ENCODE peak calls at places on chromosomes 3 and 15, in four cellular contexts. H is neural crest cell, L is HL-60, Z is fibroblast of pulmonary artery. T is an unnamed sample.

GRCh38 chr3:178350763-178351162 is 185.5 kb upstream of the KCNMB2 start:
- DNase-seq in H (no peak), L (no peak), Z (peak; percentile 52), T (no peak)

GRCh38 chr3:59189561-59190338 is 139.9 kb upstream of the CFAP20DC start:
- DNase-seq in H (no peak), L (no peak), Z (no peak), T (no peak)

GRCh38 chr3:158095302-158095997 is 10.8 kb downstream of the SHOX2 start:
- DNase-seq in H (no peak), L (no peak), Z (no peak), T (no peak)

GRCh38 chr3:128349963-128350599 is 116.6 kb downstream of the DNAJB8 start:
- DNase-seq in H (no peak), L (no peak), Z (no peak), T (no peak)

GRCh38 chr15:56672721-56673120 is 60.6 kb downstream of the ZNF280D start:
- DNase-seq in H (no peak), L (no peak), Z (peak; percentile 40), T (no peak)

GRCh38 chr15:25172691-25173090 is 217.9 kb downstream of the SNRPN start:
- DNase-seq in H (no peak), L (no peak), Z (no peak), T (no peak)

GRCh38 chr3:87900061-87900460 is 158.7 kb downstream of the CGGBP1 start:
- DNase-seq in H (no peak), L (no peak), Z (no peak), T (no peak)

GRCh38 chr3:51221959-51222358 is 163.1 kb upstream of the MANF start:
- DNase-seq in H (no peak), L (no peak), Z (no peak), T (no peak)

GRCh38 chr15:52445954-52446353 is 82.7 kb downstream of the MYO5A start:
- DNase-seq in H (no peak), L (no peak), Z (no peak), T (no peak)

GRCh38 chr15:62807539-62808130 is 234.9 kb upstream of the TPM1 start:
- DNase-seq in H (no peak), L (no peak), Z (no peak), T (no peak)

GRCh38 chr15:47887181-47887580 is 169.9 kb downstream of the SEMA6D start:
- DNase-seq in H (no peak), L (no peak), Z (no peak), T (no peak)

GRCh38 chr3:61530355-61530754 is 31.0 kb upstream of the PTPRG start:
- DNase-seq in H (no peak), L (peak; percentile 7), Z (peak; percentile 64), T (no peak)
- TF ChIP-seq CTCF in H (peak; percentile 64), L (peak; percentile 20), Z (peak; percentile 62), T (peak; percentile 67)

GRCh38 chr3:46663611-46664135 is 29.8 kb downstream of the ALS2CL start:
- DNase-seq in H (no peak), L (no peak), Z (peak; percentile 5), T (no peak)
- TF ChIP-seq CTCF in H (no peak), L (no peak), Z (peak; percentile 8), T (peak; percentile 5)

GRCh38 chr15:31393441-31394091 is 66.9 kb downstream of the KLF13 start:
- DNase-seq in H (no peak), L (peak; percentile 73), Z (no peak), T (no peak)

GRCh38 chr15:31391687-31392671 is 65.3 kb downstream of the KLF13 start:
- DNase-seq in H (peak; percentile 63), L (peak; percentile 43), Z (peak; percentile 89), T (no peak)

GRCh38 chr15:31390777-31391486 is 64.3 kb downstream of the KLF13 start:
- DNase-seq in H (no peak), L (no peak), Z (no peak), T (no peak)

GRCh38 chr15:31390029-31390428 is 63.4 kb downstream of the KLF13 start:
- DNase-seq in H (no peak), L (no peak), Z (no peak), T (no peak)

DNA sequence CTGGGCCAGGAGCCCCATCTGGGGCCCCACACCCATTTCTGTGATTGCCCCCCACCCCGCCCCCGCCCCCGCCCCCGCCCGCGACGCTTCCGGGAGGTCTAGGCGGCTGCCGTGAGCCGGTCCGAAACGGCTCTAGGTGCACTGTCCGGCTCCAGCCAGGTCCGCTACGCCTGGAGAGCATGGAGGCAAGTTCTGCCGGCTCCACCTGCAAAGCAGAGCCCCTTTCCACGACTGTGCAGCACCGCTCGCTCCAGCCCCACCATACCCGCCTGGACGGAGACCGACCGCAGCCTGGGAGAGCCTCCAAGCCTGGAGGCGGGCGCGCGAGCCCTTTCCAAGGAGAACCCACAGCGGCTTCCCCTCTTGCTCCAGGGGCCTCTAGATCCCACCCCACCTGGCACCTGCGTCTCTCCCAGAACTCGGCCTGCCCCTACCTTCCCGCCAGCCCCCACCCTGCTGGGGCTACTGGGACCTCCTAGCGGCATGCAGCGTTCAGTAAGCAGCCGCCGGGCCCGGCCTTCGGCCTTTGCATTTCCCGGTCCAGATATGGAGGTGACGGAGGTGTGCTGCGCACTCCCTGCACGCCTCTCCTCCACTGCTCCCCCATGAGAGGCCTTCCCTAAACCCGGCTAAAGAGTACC is 66.2 kb downstream of the KLF13 start:
- DNase-seq in H (peak; percentile 25), L (no peak), Z (no peak), T (no peak)
- TF ChIP-seq CTCF in H (no peak), L (no peak), Z (no peak), T (no peak)

DNA sequence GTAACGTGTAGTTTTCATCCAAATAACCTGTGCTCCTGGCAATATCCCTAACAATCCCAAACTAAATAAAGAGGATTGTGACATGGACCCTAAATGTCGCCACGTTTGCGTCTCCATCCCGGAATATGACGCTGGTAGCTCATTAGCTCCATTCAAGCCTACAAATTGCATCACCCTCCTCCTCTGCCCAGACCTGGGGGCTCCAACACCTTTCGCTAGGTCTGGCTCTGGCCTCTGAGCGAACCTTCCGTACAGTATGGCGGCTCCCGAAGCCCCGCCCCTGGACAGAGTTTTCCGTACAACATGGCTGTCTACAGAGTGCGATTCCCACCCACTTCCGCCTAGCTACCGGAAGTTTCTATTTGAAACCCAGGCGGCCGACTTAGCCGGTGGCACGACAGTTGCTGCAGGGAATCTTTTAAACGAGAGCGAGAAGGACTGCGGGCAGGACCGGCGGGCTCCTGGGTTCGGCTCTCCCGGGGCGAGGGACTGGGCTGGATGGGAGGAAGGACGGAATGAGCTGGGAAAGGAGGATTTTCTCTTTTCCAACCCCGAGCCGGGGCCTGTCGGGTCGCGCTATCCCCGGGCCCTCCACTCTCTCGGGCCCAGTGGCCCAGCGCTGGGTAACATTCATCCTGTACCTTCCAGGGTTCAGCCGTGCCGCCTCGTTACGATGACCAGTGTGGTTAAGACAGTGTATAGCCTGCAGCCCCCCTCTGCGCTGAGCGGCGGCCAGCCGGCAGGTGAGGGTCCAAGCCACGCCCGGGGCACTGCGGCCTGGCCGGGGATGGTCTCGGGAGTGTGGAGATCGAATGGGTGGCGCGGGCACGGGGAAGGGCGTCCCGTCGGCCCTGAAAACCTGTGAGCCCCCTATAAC is at the start of gene KNSTRN:
- DNase-seq in H (peak; percentile 88), L (peak; percentile 94), Z (peak; percentile 94), T (peak; percentile 68)
- TF ChIP-seq CTCF in H (no peak), L (no peak), Z (no peak), T (no peak)

GRCh38 chr3:149771652-149772271 is 19.5 kb upstream of the COMMD2 start:
- DNase-seq in H (peak; percentile 71), L (peak; percentile 30), Z (peak; percentile 54), T (no peak)
- TF ChIP-seq CTCF in H (peak; percentile 75), L (peak; percentile 59), Z (peak; percentile 92), T (peak; percentile 84)

DNA sequence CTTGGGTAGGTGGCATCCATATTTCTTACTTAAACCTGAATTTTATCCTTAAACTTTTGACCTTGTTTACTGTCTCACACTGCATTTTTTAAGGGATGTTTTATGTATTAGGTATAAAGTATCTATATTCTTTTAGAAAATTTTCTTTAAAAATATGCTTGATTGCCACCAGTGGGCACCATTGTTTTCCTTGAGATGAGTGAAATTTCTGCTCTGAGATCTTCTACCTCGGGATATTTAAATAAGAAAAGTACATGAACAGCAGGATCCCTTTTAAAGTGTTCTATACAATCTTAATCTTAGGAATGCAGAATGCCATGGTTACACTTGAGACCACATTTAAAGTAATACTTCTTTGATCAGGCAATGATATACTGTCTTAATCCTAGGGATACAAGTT is 108.7 kb downstream of the SLMAP start:
- DNase-seq in H (no peak), L (no peak), Z (peak; percentile 56), T (no peak)
- TF ChIP-seq CTCF in H (peak; percentile 64), L (no peak), Z (peak; percentile 59), T (peak; percentile 31)